ENCODE peak calls at places on chromosome 12, in five cellular contexts. R is HFFc6, H is mucosa of gallbladder, G is HFF-Myc, X is AG08395. Q is an unnamed sample.

GRCh38 chr12:95739561-95740313 is 50.8 kb downstream of the NTN4 start:
- DNase-seq in R (no peak), H (no peak), G (no peak), X (no peak), Q (no peak)

GRCh38 chr12:65121049-65121955 is at the start of gene WIF1:
- DNase-seq in R (no peak), H (no peak), G (no peak), X (no peak), Q (peak; percentile 45)

GRCh38 chr12:6200266-6201198 is at the start of gene CD9:
- DNase-seq in R (no peak), H (peak; percentile 58), G (no peak), X (no peak), Q (peak; percentile 75)

GRCh38 chr12:131123817-131124216 is 170.1 kb downstream of the ADGRD1 start:
- DNase-seq in R (no peak), H (no peak), G (no peak), X (no peak), Q (no peak)

GRCh38 chr12:29741342-29742241 is 42.1 kb downstream of the TMTC1 start:
- DNase-seq in R (no peak), H (no peak), G (no peak), X (no peak), Q (no peak)

GRCh38 chr12:131636940-131637750 is 73.7 kb upstream of the SFSWAP start:
- DNase-seq in R (no peak), H (no peak), G (no peak), X (no peak), Q (no peak)

GRCh38 chr12:100114574-100114973 is 28.1 kb downstream of the BLTP3B start:
- DNase-seq in R (no peak), H (no peak), G (peak; percentile 12), X (peak; percentile 35), Q (no peak)

GRCh38 chr12:1922985-1923384 is 4.5 kb upstream of the CACNA2D4 start:
- DNase-seq in R (no peak), H (no peak), G (no peak), X (no peak), Q (peak; percentile 11)

GRCh38 chr12:15928870-15929571 is 17.9 kb downstream of the DERA start:
- DNase-seq in R (no peak), H (no peak), G (no peak), X (no peak), Q (no peak)

GRCh38 chr12:3996322-3996721 is 123.1 kb upstream of the PARP11 start:
- DNase-seq in R (no peak), H (no peak), G (no peak), X (no peak), Q (no peak)

GRCh38 chr12:16389594-16389993 is 42.1 kb downstream of the MGST1 start:
- DNase-seq in R (peak; percentile 74), H (no peak), G (peak; percentile 62), X (peak; percentile 40), Q (no peak)

GRCh38 chr12:72511906-72512305 is 239.7 kb downstream of the TRHDE start:
- DNase-seq in R (peak; percentile 17), H (no peak), G (no peak), X (peak; percentile 26), Q (no peak)

GRCh38 chr12:5076761-5077160 is 33.1 kb downstream of the KCNA5 start:
- DNase-seq in R (no peak), H (no peak), G (no peak), X (no peak), Q (no peak)

GRCh38 chr12:96447256-96447655 is 42.1 kb upstream of the CFAP54 start:
- DNase-seq in R (no peak), H (no peak), G (no peak), X (no peak), Q (no peak)

GRCh38 chr12:6638305-6638704 is 2.5 kb upstream of the LPAR5 start:
- DNase-seq in R (no peak), H (no peak), G (no peak), X (no peak), Q (no peak)

GRCh38 chr12:41333988-41334387 is 145.9 kb downstream of the PDZRN4 start:
- DNase-seq in R (no peak), H (no peak), G (no peak), X (no peak), Q (no peak)

GRCh38 chr12:95118138-95118787 is 44.8 kb upstream of the NR2C1 start:
- DNase-seq in R (peak; percentile 76), H (no peak), G (no peak), X (peak; percentile 82), Q (no peak)

GRCh38 chr12:73815072-73815660 is 722.5 kb upstream of the ATXN7L3B start:
- DNase-seq in R (no peak), H (no peak), G (no peak), X (no peak), Q (no peak)

GRCh38 chr12:124680863-124681778 is 113.7 kb upstream of the NCOR2 start:
- DNase-seq in R (peak; percentile 39), H (peak; percentile 46), G (peak; percentile 83), X (peak; percentile 84), Q (no peak)

GRCh38 chr12:12872934-12873275 is 18.5 kb upstream of the GPRC5A start:
- DNase-seq in R (peak; percentile 44), H (no peak), G (no peak), X (no peak), Q (no peak)

GRCh38 chr12:63150255-63151060 is 543 bp downstream of the AVPR1A start:
- DNase-seq in R (no peak), H (no peak), G (no peak), X (no peak), Q (no peak)

GRCh38 chr12:42541965-42542364 is 47.6 kb downstream of the PRICKLE1 start:
- DNase-seq in R (no peak), H (no peak), G (no peak), X (no peak), Q (no peak)

GRCh38 chr12:30806989-30807694 is 52.4 kb upstream of the CAPRIN2 start:
- DNase-seq in R (peak; percentile 63), H (peak; percentile 38), G (no peak), X (peak; percentile 70), Q (peak; percentile 41)

GRCh38 chr12:76186507-76186906 is 102.0 kb upstream of the NAP1L1 start:
- DNase-seq in R (peak; percentile 2), H (no peak), G (no peak), X (no peak), Q (no peak)

GRCh38 chr12:339557-340195 is 49.4 kb downstream of the KDM5A start:
- DNase-seq in R (no peak), H (no peak), G (no peak), X (no peak), Q (no peak)

GRCh38 chr12:58920956-58921861 is 905 bp upstream of the LRIG3 start:
- DNase-seq in R (no peak), H (peak; percentile 65), G (no peak), X (no peak), Q (no peak)

GRCh38 chr12:98403936-98404335 is 111.5 kb upstream of the TMPO start:
- DNase-seq in R (no peak), H (no peak), G (no peak), X (no peak), Q (no peak)

GRCh38 chr12:30694971-30695326 is 720 bp downstream of the IPO8 start:
- DNase-seq in R (peak; percentile 35), H (peak; percentile 11), G (no peak), X (peak; percentile 50), Q (peak; percentile 40)

GRCh38 chr12:15520844-15521243 is 198.5 kb downstream of the PTPRO start:
- DNase-seq in R (no peak), H (no peak), G (no peak), X (no peak), Q (no peak)

GRCh38 chr12:47304161-47304560 is 224.4 kb upstream of the AMIGO2 start:
- DNase-seq in R (no peak), H (no peak), G (no peak), X (no peak), Q (no peak)

GRCh38 chr12:118033902-118034301 is 17.4 kb downstream of the RFC5 start:
- DNase-seq in R (no peak), H (no peak), G (no peak), X (peak; percentile 39), Q (no peak)

Q was measured in stomach.